ENCODE peak calls at places on chromosomes 13 and 19, in ten cellular contexts. F is astrocyte of the cerebellum, I is Caco-2, M is transverse colon, W is osteoblast, G is GM10248, H is neural progenitor cell, D is spleen, T is tibial nerve, J is adrenal gland. Y is an unnamed sample.
A peak's percentile ranks its signal among the peaks of the same experiment; 100 is the strongest.

GRCh38 chr13:76879211-76879875 is 6.9 kb downstream of the KCTD12 start:
- DNase-seq in F (no peak), D (peak; percentile 89), T (no peak), I (no peak), W (peak; percentile 86), G (peak; percentile 53), H (no peak), M (peak; percentile 46), J (peak; percentile 66), Y (no peak)

GRCh38 chr13:105527127-105527526 is 1008.3 kb downstream of the EFNB2 start:
- DNase-seq in G (no peak), F (no peak), D (no peak), I (no peak), M (no peak), J (no peak), W (no peak), T (no peak), H (no peak), Y (no peak)

GRCh38 chr13:29922896-29923295 is 72.5 kb upstream of the UBL3 start:
- DNase-seq in I (no peak), D (no peak), J (no peak), W (no peak), T (no peak), H (no peak), F (peak; percentile 53), M (no peak), G (no peak), Y (no peak)

GRCh38 chr19:1566392-1567115 is 1.6 kb downstream of the MEX3D start:
- DNase-seq in M (peak; percentile 59), T (peak; percentile 51), D (no peak), F (peak; percentile 56), H (peak; percentile 94), J (peak; percentile 84), G (no peak), I (peak; percentile 52), W (peak; percentile 100), Y (peak; percentile 72)

GRCh38 chr19:52453324-52454094 is at the start of gene ZNF578:
- DNase-seq in T (peak; percentile 43), F (peak; percentile 42), H (no peak), J (peak; percentile 66), M (peak; percentile 46), D (peak; percentile 88), I (no peak), W (peak; percentile 98), G (peak; percentile 34), Y (peak; percentile 1)

GRCh38 chr13:44336934-44337333 is 36.7 kb upstream of the SERP2 start:
- DNase-seq in F (no peak), H (no peak), W (no peak), M (no peak), I (no peak), T (no peak), J (no peak), D (no peak), G (no peak), Y (no peak)

GRCh38 chr13:18948664-18949488 is 232.7 kb downstream of the TUBA3C start:
- DNase-seq in I (no peak), G (peak; percentile 10), M (no peak), D (peak; percentile 64), T (no peak), J (no peak), W (peak; percentile 63), F (no peak), H (no peak), Y (no peak)

GRCh38 chr19:53876651-53877224 is 5.3 kb upstream of the PRKCG start:
- DNase-seq in F (no peak), M (no peak), D (no peak), I (no peak), T (no peak), J (no peak), W (peak; percentile 52), G (no peak), H (no peak), Y (no peak)

DNA sequence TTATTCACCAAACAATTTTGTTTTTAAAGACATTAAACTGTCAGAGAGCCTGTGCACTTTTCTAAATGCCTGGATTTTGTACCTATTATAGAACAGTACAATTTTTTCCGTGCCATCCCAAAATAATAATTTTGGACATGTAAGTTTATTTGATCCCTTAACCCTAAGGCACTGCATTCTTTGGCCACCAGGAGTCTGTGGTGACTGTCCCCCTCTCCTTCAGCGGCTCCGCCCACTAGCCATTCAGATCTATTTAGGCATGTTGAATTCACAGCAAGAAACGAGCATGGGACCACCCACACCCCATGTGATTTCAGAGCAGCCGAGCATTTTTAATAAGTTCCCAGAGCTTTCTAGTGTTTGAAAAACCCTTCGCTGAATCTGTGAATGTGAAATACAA is 567.5 kb downstream of the MYO16 start:
- DNase-seq in D (no peak), W (no peak), G (no peak), F (no peak), M (no peak), I (no peak), J (no peak), H (peak; percentile 67), T (no peak), Y (peak; percentile 28)
- TF ChIP-seq CTCF in D (no peak), W (no peak), G (no peak), F (peak; percentile 21), M (no peak), I (peak; percentile 41), J (no peak), H (peak; percentile 56), T (no peak), Y (peak; percentile 34)

DNA sequence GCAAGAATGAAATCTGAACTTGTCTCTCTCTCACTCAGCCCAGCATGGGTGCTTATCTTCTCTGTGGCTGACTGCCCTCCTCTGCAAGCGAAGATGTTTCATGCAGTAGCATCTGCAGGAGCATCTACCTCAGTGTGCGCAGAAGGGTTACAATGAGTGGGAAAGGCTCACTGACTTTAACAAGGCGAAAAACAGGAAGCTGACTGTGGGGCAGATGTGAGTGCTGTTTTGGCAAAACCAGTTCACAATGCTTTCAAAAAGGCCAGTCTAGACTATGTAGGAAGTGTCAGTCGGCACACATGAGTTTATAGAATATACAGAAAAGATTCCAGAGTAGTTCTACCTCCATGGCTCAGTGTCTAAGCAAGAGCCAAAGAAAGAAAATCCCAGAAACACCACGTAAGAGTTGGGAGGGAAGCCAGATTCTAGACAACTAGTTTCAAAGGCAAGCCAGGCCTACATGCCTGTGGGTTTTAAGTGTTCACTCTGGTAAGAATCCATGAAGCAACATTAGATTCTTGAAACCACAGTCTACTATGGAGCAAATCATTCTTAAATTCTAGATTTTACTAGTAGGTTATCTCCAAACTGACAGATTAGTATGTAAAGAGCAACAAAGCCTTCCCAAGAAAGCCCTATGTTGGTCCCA is 124.5 kb downstream of the ABCC4 start:
- DNase-seq in J (no peak), I (no peak), F (peak; percentile 54), W (no peak), D (no peak), M (no peak), G (no peak), H (no peak), T (no peak), Y (no peak)
- TF ChIP-seq CTCF in J (no peak), I (no peak), F (no peak), W (no peak), D (no peak), M (no peak), G (no peak), H (no peak), T (no peak), Y (no peak)

GRCh38 chr13:75415720-75416119 is 66.2 kb downstream of the TBC1D4 start:
- DNase-seq in J (no peak), I (no peak), D (no peak), H (no peak), T (no peak), F (peak; percentile 89), G (no peak), W (peak; percentile 72), M (no peak), Y (no peak)

GRCh38 chr13:75418186-75418843 is 63.7 kb downstream of the TBC1D4 start:
- DNase-seq in T (no peak), F (no peak), M (no peak), D (no peak), I (no peak), J (no peak), G (no peak), W (no peak), H (no peak), Y (no peak)

GRCh38 chr13:75417647-75418046 is 64.3 kb downstream of the TBC1D4 start:
- DNase-seq in I (no peak), G (no peak), W (no peak), J (no peak), T (no peak), F (no peak), M (no peak), H (no peak), D (no peak), Y (no peak)

GRCh38 chr13:75417006-75417384 is 65.0 kb downstream of the TBC1D4 start:
- DNase-seq in J (no peak), D (no peak), T (no peak), H (no peak), W (no peak), M (no peak), I (no peak), G (no peak), F (no peak), Y (no peak)

GRCh38 chr13:75416327-75417005 is 65.5 kb downstream of the TBC1D4 start:
- DNase-seq in J (no peak), W (no peak), F (no peak), D (no peak), G (no peak), M (no peak), T (no peak), H (no peak), I (no peak), Y (no peak)
- TF ChIP-seq CTCF in J (no peak), W (no peak), F (no peak), D (no peak), G (peak; percentile 16), M (no peak), T (no peak), H (peak; percentile 27), I (no peak), Y (no peak)

GRCh38 chr19:13875824-13876223 is 1.1 kb upstream of the NANOS3 start:
- DNase-seq in H (no peak), T (no peak), M (no peak), F (no peak), D (no peak), G (no peak), J (no peak), I (no peak), W (peak; percentile 52), Y (no peak)

GRCh38 chr19:13869324-13869723 is 7.6 kb upstream of the NANOS3 start:
- DNase-seq in W (peak; percentile 45), G (no peak), T (no peak), J (no peak), H (no peak), D (no peak), F (no peak), M (no peak), I (no peak), Y (no peak)

GRCh38 chr19:13872339-13872694 is 4.6 kb upstream of the NANOS3 start:
- DNase-seq in G (no peak), I (no peak), W (no peak), J (no peak), D (no peak), M (no peak), T (no peak), H (no peak), F (no peak), Y (no peak)

GRCh38 chr19:13873776-13874515 is 3.0 kb upstream of the NANOS3 start:
- DNase-seq in M (no peak), T (no peak), J (no peak), I (no peak), G (no peak), W (peak; percentile 51), H (no peak), F (no peak), D (no peak), Y (no peak)

DNA sequence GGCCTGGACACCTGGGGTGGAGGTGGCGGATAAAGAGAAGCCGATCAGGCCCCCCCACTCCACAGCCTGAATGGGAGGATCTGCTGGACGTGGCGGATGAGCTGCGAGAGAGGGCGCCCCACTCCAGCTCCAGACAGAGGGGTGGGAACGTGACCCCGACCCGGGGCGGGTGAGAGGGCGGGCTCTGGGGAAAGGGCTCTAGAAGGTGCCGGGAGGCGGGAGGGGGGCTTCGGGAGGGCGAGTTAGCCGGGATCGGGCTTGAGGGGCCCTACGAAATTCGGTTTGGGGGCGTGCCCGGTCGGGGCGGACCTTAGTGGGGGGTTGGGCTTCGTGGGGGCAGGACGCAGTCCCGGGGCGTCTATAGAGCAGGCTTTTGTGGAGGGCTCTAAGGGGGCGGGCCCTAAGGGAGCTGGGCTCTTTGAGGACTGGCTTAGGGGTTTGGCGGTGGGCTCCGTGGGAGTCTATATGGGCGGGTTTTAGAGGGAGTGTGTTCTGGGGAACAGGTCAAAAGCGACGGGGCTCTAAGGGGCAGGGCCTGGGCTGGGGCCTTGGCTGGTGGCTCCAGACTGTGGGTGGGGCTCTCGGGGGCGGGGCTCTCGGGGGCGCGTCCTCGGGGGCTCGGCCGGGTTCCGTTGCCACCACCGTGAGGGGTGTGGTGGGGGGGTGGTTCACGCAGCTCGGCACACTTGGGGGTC is 4.1 kb upstream of the NANOS3 start:
- DNase-seq in M (no peak), W (peak; percentile 91), G (peak; percentile 65), J (no peak), H (peak; percentile 89), D (no peak), F (no peak), T (no peak), I (no peak), Y (peak; percentile 74)
- TF ChIP-seq CTCF in M (no peak), W (peak; percentile 13), G (peak; percentile 47), J (no peak), H (peak; percentile 54), D (peak; percentile 15), F (peak; percentile 12), T (no peak), I (no peak), Y (no peak)